ENCODE peak calls at places on chromosomes 6 and 20, in five cellular contexts. One of them, this sample, is unnamed.
A peak's percentile ranks its signal among the peaks of the same experiment; 100 is the strongest.

GRCh38 chr6:108236791-108237190 is 24.0 kb downstream of the SNX3 start:
- DNase-seq in H1: no peak
- DNase-seq in HepG2: no peak
- DNase-seq in GM12878: no peak
- DNase-seq in GM12892: no peak
- DNase-seq in this sample: no peak

GRCh38 chr6:6699741-6700367 is 111.3 kb downstream of the LY86 start:
- DNase-seq in H1: no peak
- DNase-seq in HepG2: no peak
- DNase-seq in GM12878: no peak
- DNase-seq in GM12892: no peak
- DNase-seq in this sample: no peak

GRCh38 chr6:93721386-93722048 is 302.2 kb upstream of the EPHA7 start:
- DNase-seq in H1: peak; percentile 25
- DNase-seq in HepG2: peak; percentile 1
- DNase-seq in GM12878: no peak
- DNase-seq in GM12892: no peak
- DNase-seq in this sample: no peak

GRCh38 chr20:38108438-38109024 is 56.5 kb downstream of the TGM2 start:
- DNase-seq in H1: no peak
- DNase-seq in HepG2: no peak
- DNase-seq in GM12878: no peak
- DNase-seq in GM12892: no peak
- DNase-seq in this sample: no peak

GRCh38 chr6:138524526-138524925 is 25.2 kb upstream of the NHSL1 start:
- DNase-seq in H1: no peak
- DNase-seq in HepG2: no peak
- DNase-seq in GM12878: no peak
- DNase-seq in GM12892: no peak
- DNase-seq in this sample: no peak

GRCh38 chr20:50517817-50518154 is 7.6 kb downstream of the PTPN1 start:
- DNase-seq in H1: no peak
- DNase-seq in HepG2: no peak
- DNase-seq in GM12878: no peak
- DNase-seq in GM12892: no peak
- DNase-seq in this sample: no peak

GRCh38 chr6:19865178-19865577 is 28.0 kb downstream of the ID4 start:
- DNase-seq in H1: no peak
- DNase-seq in HepG2: no peak
- DNase-seq in GM12878: no peak
- DNase-seq in GM12892: no peak
- DNase-seq in this sample: no peak

GRCh38 chr6:96116674-96117073 is 100.9 kb downstream of the FUT9 start:
- DNase-seq in H1: no peak
- DNase-seq in HepG2: no peak
- DNase-seq in GM12878: no peak
- DNase-seq in GM12892: no peak
- DNase-seq in this sample: no peak

GRCh38 chr6:8764733-8765132 is 329.4 kb upstream of the SLC35B3 start:
- DNase-seq in H1: no peak
- DNase-seq in HepG2: no peak
- DNase-seq in GM12878: no peak
- DNase-seq in GM12892: no peak
- DNase-seq in this sample: no peak

GRCh38 chr20:2694519-2694918 is 1.9 kb downstream of the EBF4 start:
- DNase-seq in H1: no peak
- DNase-seq in HepG2: no peak
- DNase-seq in GM12878: no peak
- DNase-seq in GM12892: no peak
- DNase-seq in this sample: no peak

GRCh38 chr6:150043096-150043495 is 17.8 kb upstream of the RAET1L start:
- DNase-seq in H1: no peak
- DNase-seq in HepG2: no peak
- DNase-seq in GM12878: no peak
- DNase-seq in GM12892: no peak
- DNase-seq in this sample: no peak

GRCh38 chr6:140671926-140672325 is 1297.5 kb upstream of the CITED2 start:
- DNase-seq in H1: no peak
- DNase-seq in HepG2: no peak
- DNase-seq in GM12878: no peak
- DNase-seq in GM12892: no peak
- DNase-seq in this sample: no peak

GRCh38 chr6:16238658-16239089 is 287 bp downstream of the GMPR start:
- DNase-seq in H1: no peak
- DNase-seq in HepG2: no peak
- DNase-seq in GM12878: no peak
- DNase-seq in GM12892: no peak
- DNase-seq in this sample: no peak

GRCh38 chr6:29519291-29520010 is 31.7 kb upstream of the MAS1L start:
- DNase-seq in H1: no peak
- DNase-seq in HepG2: no peak
- DNase-seq in GM12878: no peak
- DNase-seq in GM12892: no peak
- DNase-seq in this sample: no peak

GRCh38 chr6:142697912-142698311 is 247.1 kb downstream of the HIVEP2 start:
- DNase-seq in H1: no peak
- DNase-seq in HepG2: no peak
- DNase-seq in GM12878: no peak
- DNase-seq in GM12892: no peak
- DNase-seq in this sample: no peak

GRCh38 chr6:74044417-74045096 is 348.6 kb downstream of the CD109 start:
- DNase-seq in H1: no peak
- DNase-seq in HepG2: no peak
- DNase-seq in GM12878: no peak
- DNase-seq in GM12892: no peak
- DNase-seq in this sample: no peak

GRCh38 chr20:50855498-50856474 is 60.9 kb downstream of the BCAS4 start:
- DNase-seq in H1: no peak
- DNase-seq in HepG2: peak; percentile 89
- DNase-seq in GM12878: no peak
- DNase-seq in GM12892: no peak
- DNase-seq in this sample: no peak

GRCh38 chr6:55663914-55664313 is 84.9 kb upstream of the HMGCLL1 start:
- DNase-seq in H1: no peak
- DNase-seq in HepG2: no peak
- DNase-seq in GM12878: no peak
- DNase-seq in GM12892: no peak
- DNase-seq in this sample: no peak
- TF ChIP-seq TAF1 in H1: no peak
- TF ChIP-seq TAF1 in HepG2: no peak
- TF ChIP-seq TAF1 in GM12878: no peak
- TF ChIP-seq TAF1 in GM12892: no peak
- TF ChIP-seq TAF1 in this sample: no peak

DNA sequence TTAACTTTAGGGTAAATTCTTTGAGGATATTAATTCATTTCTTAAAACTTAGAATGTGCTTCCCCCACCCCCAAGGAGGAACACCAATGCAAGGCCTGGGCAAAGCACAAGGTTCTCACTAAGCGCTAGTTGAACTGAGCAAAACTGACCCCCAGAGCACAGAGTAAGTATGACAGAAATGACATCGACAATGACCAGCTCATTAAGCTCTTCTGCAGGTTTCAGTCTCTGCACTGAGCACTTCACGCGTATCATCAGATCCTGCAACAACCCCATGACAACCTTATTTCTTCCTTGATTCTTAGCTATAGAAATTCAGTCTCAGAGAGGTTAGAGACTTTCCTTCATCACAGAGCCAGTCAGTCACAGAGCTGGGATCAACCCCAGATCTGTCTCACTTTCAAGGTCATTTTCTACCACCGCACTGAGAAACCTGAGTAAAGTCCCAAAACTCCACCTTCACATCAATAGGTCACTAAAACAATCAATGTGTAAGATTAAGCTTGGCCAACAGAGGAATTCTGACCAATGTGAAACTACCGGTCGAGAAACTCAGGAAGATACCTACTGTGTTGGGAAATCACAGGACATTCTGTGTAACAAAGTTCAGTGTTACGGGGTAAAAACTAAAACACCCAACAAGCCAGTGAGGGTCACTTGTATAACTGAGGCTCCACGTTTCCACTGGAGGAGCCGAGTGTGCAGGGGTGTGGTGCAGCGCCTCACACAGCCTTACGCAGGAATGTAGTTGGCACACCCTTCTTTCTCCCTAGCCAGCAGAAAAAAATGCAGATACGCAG is 129.0 kb upstream of the FOXQ1 start:
- DNase-seq in H1: no peak
- DNase-seq in HepG2: peak; percentile 74
- DNase-seq in GM12878: no peak
- DNase-seq in GM12892: no peak
- DNase-seq in this sample: no peak
- TF ChIP-seq POLR2AphosphoS5 in H1: no peak
- TF ChIP-seq POLR2AphosphoS5 in HepG2: no peak
- TF ChIP-seq POLR2AphosphoS5 in GM12878: no peak
- TF ChIP-seq POLR2AphosphoS5 in GM12892: no peak
- TF ChIP-seq POLR2AphosphoS5 in this sample: no peak

GRCh38 chr6:38567436-38567835 is 72.3 kb downstream of the BTBD9 start:
- DNase-seq in H1: no peak
- DNase-seq in HepG2: no peak
- DNase-seq in GM12878: no peak
- DNase-seq in GM12892: no peak
- DNase-seq in this sample: no peak
- TF ChIP-seq TAF1 in H1: no peak
- TF ChIP-seq TAF1 in HepG2: no peak
- TF ChIP-seq TAF1 in GM12878: no peak
- TF ChIP-seq TAF1 in GM12892: no peak
- TF ChIP-seq TAF1 in this sample: no peak

GRCh38 chr20:44885392-44886275 is at the start of gene YWHAB:
- DNase-seq in H1: peak; percentile 95
- DNase-seq in HepG2: peak; percentile 98
- DNase-seq in GM12878: peak; percentile 89
- DNase-seq in GM12892: peak; percentile 88
- DNase-seq in this sample: peak; percentile 92
- TF ChIP-seq POLR2AphosphoS5 in H1: peak; percentile 59
- TF ChIP-seq POLR2AphosphoS5 in HepG2: peak; percentile 79
- TF ChIP-seq POLR2AphosphoS5 in GM12878: peak; percentile 75
- TF ChIP-seq POLR2AphosphoS5 in GM12892: peak; percentile 50
- TF ChIP-seq POLR2AphosphoS5 in this sample: peak; percentile 72

GRCh38 chr6:82062219-82062618 is 185.3 kb downstream of the IBTK start:
- DNase-seq in H1: no peak
- DNase-seq in HepG2: no peak
- DNase-seq in GM12878: no peak
- DNase-seq in GM12892: no peak
- DNase-seq in this sample: no peak

GRCh38 chr6:82056567-82056966 is 191.0 kb downstream of the IBTK start:
- DNase-seq in H1: no peak
- DNase-seq in HepG2: no peak
- DNase-seq in GM12878: no peak
- DNase-seq in GM12892: no peak
- DNase-seq in this sample: no peak

GRCh38 chr6:82057846-82058554 is 189.5 kb downstream of the IBTK start:
- DNase-seq in H1: no peak
- DNase-seq in HepG2: no peak
- DNase-seq in GM12878: no peak
- DNase-seq in GM12892: no peak
- DNase-seq in this sample: no peak
- TF ChIP-seq TAF1 in H1: no peak
- TF ChIP-seq TAF1 in HepG2: no peak
- TF ChIP-seq TAF1 in GM12878: no peak
- TF ChIP-seq TAF1 in GM12892: no peak
- TF ChIP-seq TAF1 in this sample: no peak

DNA sequence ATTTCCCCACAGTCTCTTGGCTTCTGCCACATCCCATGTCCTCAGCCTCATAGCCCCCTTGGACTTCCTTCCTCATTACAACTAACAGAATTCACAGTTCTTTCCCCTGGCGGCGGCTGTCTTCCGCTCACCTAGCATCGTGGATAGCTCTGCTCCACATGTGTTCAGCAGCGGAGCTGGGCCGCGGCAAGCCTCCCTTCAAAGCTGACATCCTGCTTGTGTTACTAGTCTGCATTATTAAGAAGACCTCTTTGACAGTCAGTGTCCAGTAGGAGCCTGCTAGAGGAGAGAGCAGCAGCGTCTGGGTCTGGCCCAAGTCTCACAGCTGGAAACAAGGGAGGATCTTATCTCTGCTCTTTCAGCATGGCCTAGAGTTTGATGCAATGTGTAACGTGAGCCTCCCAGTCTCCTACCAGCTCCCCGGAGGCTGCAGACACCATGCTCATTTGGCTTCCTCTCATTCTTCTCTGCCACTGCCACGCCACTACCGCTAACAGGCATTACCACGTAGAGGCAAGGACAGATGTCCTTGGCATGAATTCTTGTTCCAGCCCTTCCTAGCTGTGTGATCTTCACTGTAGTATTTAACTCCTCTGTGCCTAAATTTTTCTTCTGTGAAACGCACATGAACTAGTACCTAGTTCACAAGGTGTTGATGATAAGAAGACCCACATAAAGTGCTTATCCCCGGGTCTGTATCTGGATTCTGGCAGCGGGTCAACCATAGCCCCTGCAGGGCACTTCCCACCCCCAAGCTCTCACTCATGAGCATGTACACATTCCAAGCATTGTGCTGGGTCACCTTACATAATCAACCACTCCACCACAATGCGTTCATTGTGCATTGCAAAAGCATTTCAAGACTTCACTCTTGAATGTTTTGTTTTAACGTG is 107.1 kb upstream of the BACH2 start:
- DNase-seq in H1: no peak
- DNase-seq in HepG2: peak; percentile 78
- DNase-seq in GM12878: no peak
- DNase-seq in GM12892: no peak
- DNase-seq in this sample: no peak
- TF ChIP-seq POLR2AphosphoS5 in H1: no peak
- TF ChIP-seq POLR2AphosphoS5 in HepG2: no peak
- TF ChIP-seq POLR2AphosphoS5 in GM12878: no peak
- TF ChIP-seq POLR2AphosphoS5 in GM12892: no peak
- TF ChIP-seq POLR2AphosphoS5 in this sample: no peak

GRCh38 chr20:20017852-20018245 is 687 bp downstream of the NAA20 start:
- DNase-seq in H1: no peak
- DNase-seq in HepG2: peak; percentile 40
- DNase-seq in GM12878: no peak
- DNase-seq in GM12892: no peak
- DNase-seq in this sample: peak; percentile 16
- TF ChIP-seq TAF1 in H1: no peak
- TF ChIP-seq TAF1 in HepG2: no peak
- TF ChIP-seq TAF1 in GM12878: no peak
- TF ChIP-seq TAF1 in GM12892: no peak
- TF ChIP-seq TAF1 in this sample: no peak

This sample was measured in GM12891.